ENCODE peak calls at places on chromosomes 12 and 14, in six cellular contexts. S, A, B, U, R and Q are unnamed samples.

GRCh38 chr12:6765048-6765633 is 1.0 kb upstream of the PTMS start:
- DNase-seq in S (no peak), A (peak), B (no peak), U (no peak), R (no peak), Q (no peak)

GRCh38 chr14:100606687-100607610 is 19.7 kb upstream of the BEGAIN start:
- DNase-seq in S (no peak), A (no peak), B (peak), U (no peak), R (no peak), Q (no peak)

GRCh38 chr14:23285530-23286019 is 357 bp downstream of the HOMEZ start:
- DNase-seq in S (no peak), A (no peak), B (no peak), U (no peak), R (no peak), Q (peak)

GRCh38 chr12:128323526-128323925 is 56.6 kb downstream of the TMEM132C start:
- DNase-seq in S (no peak), A (no peak), B (no peak), U (no peak), R (no peak), Q (no peak)

GRCh38 chr12:26524862-26525465 is 308.0 kb downstream of the ITPR2 start:
- DNase-seq in S (no peak), A (peak), B (peak), U (peak), R (peak), Q (peak)

GRCh38 chr12:21294176-21294575 is 40.5 kb downstream of the SLCO1A2 start:
- DNase-seq in S (no peak), A (no peak), B (no peak), U (no peak), R (no peak), Q (no peak)

GRCh38 chr14:101823511-101824120 is 62.1 kb downstream of the PPP2R5C start:
- DNase-seq in S (no peak), A (no peak), B (no peak), U (no peak), R (no peak), Q (peak)

GRCh38 chr12:74780458-74781241 is 243.0 kb downstream of the ATXN7L3B start:
- DNase-seq in S (no peak), A (no peak), B (no peak), U (peak), R (no peak), Q (no peak)

GRCh38 chr12:131375972-131376345 is 334.9 kb upstream of the SFSWAP start:
- DNase-seq in S (no peak), A (no peak), B (no peak), U (no peak), R (no peak), Q (no peak)

GRCh38 chr12:52667931-52668330 is 12.3 kb downstream of the KRT1 start:
- DNase-seq in S (no peak), A (no peak), B (no peak), U (no peak), R (no peak), Q (no peak)

GRCh38 chr14:24418492-24418873 is 11.0 kb downstream of the CBLN3 start:
- DNase-seq in S (no peak), A (no peak), B (peak), U (no peak), R (no peak), Q (peak)

GRCh38 chr12:108694812-108695278 is 36.5 kb downstream of the CORO1C start:
- DNase-seq in S (no peak), A (no peak), B (no peak), U (peak), R (no peak), Q (no peak)

GRCh38 chr12:16119618-16120017 is 157.9 kb downstream of the SLC15A5 start:
- DNase-seq in S (no peak), A (no peak), B (no peak), U (no peak), R (no peak), Q (no peak)

GRCh38 chr12:31897791-31898503 is 61.3 kb upstream of the RESF1 start:
- DNase-seq in S (no peak), A (peak), B (peak), U (no peak), R (peak), Q (peak)

GRCh38 chr12:64990991-64991570 is 130.0 kb downstream of the WIF1 start:
- DNase-seq in S (no peak), A (no peak), B (no peak), U (no peak), R (no peak), Q (no peak)

GRCh38 chr12:86264451-86265328 is 8.5 kb upstream of the MGAT4C start:
- DNase-seq in S (no peak), A (no peak), B (peak), U (no peak), R (no peak), Q (no peak)

GRCh38 chr14:36238666-36239363 is 62.3 kb upstream of the PTCSC3 start:
- DNase-seq in S (no peak), A (no peak), B (no peak), U (peak), R (no peak), Q (no peak)

GRCh38 chr14:51539571-51540037 is 112.1 kb upstream of the FRMD6 start:
- DNase-seq in S (no peak), A (peak), B (no peak), U (peak), R (no peak), Q (no peak)

GRCh38 chr14:23067847-23068791 is 10.8 kb upstream of the CDH24 start:
- DNase-seq in S (no peak), A (no peak), B (no peak), U (no peak), R (no peak), Q (no peak)

GRCh38 chr12:132326646-132327045 is 2.7 kb downstream of the GALNT9 start:
- DNase-seq in S (no peak), A (no peak), B (no peak), U (no peak), R (no peak), Q (no peak)

GRCh38 chr14:100988411-100988900 is 84.9 kb upstream of the RTL1 start:
- DNase-seq in S (no peak), A (peak), B (no peak), U (peak), R (no peak), Q (no peak)

GRCh38 chr12:121918679-121919038 is 267 bp downstream of the CFAP251 start:
- DNase-seq in S (no peak), A (no peak), B (no peak), U (no peak), R (no peak), Q (no peak)

GRCh38 chr12:121921106-121921505 is 2.7 kb downstream of the CFAP251 start:
- DNase-seq in S (no peak), A (no peak), B (no peak), U (no peak), R (no peak), Q (no peak)

GRCh38 chr12:121915841-121916321 is 2.5 kb upstream of the CFAP251 start:
- DNase-seq in S (no peak), A (no peak), B (no peak), U (peak), R (no peak), Q (no peak)

GRCh38 chr12:121916719-121917118 is 1.7 kb upstream of the CFAP251 start:
- DNase-seq in S (no peak), A (peak), B (no peak), U (peak), R (no peak), Q (no peak)

DNA sequence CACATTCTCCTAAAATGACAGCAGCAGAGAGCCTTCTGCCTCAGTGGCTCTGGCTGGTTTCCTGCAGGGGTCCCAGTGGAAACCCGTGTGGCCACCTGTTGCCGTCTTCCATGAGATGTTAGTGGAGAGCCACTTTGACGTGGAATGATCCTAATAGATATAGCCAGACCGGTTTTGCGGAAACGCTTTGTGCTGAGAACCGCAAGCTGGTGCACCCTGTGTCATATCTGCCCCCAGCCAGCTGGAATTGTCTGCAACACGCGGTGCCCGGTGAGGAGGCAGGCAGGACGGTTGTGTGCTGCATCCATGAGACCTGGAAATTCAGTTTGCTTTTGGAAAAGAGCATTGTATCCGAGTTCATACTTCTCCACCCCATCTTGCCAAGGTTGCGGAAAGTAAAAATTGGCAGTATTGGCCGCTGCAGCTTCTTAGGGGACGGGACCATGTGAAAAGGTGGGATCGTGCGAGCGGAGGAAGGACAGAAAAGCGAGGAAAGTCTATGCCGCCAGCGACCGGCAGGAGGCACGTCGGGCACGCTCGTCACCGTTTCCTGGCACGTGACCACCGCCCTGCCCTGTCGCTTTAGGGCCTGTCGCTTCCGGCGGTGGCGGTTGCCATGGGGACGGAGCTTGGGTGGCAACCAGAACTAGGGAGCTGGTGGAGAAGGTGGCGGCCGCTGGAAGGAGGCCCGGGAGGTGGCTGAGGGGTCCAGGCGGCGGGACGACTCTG is at the start of gene CFAP251:
- DNase-seq in S (peak), A (no peak), B (peak), U (peak), R (peak), Q (peak)
- TF ChIP-seq POLR2A in S (no peak), A (no peak), B (peak), U (no peak), R (no peak), Q (no peak)

DNA sequence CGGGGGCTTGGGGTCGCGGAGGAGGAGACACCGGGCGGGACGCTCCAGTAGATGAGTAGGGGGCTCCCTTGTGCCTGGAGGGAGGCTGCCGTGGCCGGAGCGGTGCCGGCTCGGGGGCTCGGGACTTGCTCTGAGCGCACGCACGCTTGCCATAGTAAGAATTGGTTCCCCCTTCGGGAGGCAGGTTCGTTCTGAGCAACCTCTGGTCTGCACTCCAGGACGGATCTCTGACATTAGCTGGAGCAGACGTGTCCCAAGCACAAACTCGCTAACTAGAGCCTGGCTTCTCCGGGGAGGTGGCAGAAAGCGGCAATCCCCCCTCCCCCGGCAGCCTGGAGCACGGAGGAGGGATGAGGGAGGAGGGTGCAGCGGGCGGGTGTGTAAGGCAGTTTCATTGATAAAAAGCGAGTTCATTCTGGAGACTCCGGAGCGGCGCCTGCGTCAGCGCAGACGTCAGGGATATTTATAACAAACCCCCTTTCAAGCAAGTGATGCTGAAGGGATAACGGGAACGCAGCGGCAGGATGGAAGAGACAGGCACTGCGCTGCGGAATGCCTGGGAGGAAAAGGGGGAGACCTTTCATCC is 618 bp downstream of the FOS start:
- DNase-seq in S (peak), A (peak), B (peak), U (peak), R (peak), Q (peak)
- TF ChIP-seq POLR2A in S (peak), A (no peak), B (no peak), U (peak), R (peak), Q (no peak)

GRCh38 chr12:57864811-57865751 is 18.6 kb upstream of the CTDSP2 start:
- DNase-seq in S (peak), A (peak), B (peak), U (peak), R (peak), Q (peak)
- TF ChIP-seq POLR2A in S (peak), A (no peak), B (peak), U (no peak), R (no peak), Q (peak)

DNA sequence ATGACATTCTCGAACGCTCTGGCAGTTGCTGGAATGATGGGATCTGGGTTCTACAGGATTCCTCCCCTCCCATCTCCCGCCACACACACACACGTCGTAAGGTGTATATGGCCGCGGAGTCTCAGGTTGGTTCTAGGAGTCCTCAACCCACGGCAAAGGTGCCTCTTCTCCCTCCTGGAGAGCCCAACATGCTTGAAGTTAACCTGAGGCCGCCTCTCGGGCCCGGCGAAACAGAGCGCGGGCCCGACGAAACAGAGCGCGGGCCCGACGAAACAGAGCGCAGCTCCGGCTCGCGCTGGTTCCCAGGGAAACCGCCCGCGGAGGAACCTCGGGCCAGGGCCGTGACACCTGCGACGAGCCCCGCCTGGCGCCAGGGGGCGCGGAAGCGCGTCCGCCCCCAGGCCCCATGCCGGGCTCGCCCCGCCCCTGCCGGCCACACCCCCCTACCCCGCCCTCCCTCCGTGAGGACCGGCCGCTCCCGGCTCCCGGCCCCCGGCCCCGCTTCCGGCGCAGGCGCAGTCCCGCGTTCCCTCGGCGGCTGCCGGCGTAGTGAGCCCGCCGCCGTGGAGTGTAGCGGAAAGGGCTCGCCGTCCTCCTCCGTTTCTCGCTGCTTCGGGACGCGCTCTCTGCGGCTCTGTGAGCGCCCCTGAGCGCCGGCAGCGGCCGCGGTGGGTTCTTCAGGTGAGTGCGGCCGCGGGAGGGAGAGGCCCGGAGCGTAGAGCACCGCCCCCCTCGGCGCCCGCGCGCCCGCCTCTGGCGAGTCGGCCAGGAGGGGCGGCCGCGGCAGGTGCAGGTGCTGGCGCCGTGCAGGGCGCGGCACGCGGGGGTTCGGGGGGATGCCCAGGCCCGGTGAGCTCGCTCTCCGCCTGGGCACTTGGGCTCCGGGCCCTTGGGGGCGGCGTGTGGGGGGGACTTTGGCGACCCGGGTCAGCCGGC is at the start of gene RAB3IP:
- DNase-seq in S (peak), A (peak), B (peak), U (peak), R (peak), Q (peak)
- TF ChIP-seq POLR2A in S (peak), A (peak), B (peak), U (no peak), R (peak), Q (peak)

DNA sequence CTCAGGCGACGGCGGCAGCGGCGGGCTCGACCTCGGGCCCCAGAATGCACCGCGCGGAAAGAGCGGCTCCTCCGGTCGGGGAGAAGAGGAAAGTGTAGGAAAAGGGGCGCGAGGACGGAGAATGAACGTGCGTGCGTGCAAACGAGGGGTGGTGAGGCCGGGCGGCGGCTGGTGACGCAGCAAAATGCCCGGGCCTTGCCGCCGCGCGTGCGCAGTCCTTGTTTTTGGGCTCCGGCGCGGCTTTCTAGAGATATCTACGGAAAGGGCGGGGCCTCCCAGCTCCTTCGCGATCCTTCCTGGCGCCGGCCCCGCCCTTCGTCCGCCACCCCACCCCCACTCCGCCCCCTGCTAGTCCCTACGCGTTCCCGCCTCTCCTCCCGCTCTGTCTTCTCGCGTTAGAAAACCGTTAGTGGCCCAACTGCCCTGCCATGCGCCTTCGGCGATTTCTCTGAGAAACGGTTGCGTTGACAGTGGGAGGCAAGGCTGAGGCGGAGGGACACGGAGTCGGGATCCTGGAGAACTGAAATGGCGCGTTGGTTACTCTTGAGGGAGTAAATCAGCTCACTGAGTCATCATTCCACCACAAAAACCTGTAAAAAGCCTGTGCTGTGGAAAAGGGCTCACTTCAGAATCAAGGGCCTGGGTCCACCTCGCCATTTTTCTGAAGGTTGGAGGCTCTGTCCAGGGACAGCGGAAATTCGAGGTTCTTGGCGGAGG is at the start of gene PTGES3:
- DNase-seq in S (peak), A (peak), B (peak), U (peak), R (peak), Q (peak)
- TF ChIP-seq POLR2A in S (peak), A (peak), B (peak), U (peak), R (peak), Q (peak)